ENCODE peak calls at places on chromosomes 1 and 21, in eight cellular contexts. S is NB4, Q is cardiac fibroblast, Y is mesothelial cell of epicardium, T is WTC11, U is mammary epithelial cell, D is spleen, W is K562. H is an unnamed sample.

GRCh38 chr1:160795951-160796383 is at the start of gene LY9:
- DNase-seq in W (no peak), D (peak; percentile 91), T (no peak), S (no peak), U (no peak), Y (no peak), Q (no peak), H (no peak)

GRCh38 chr1:213829806-213830205 is 158.0 kb upstream of the PROX1 start:
- DNase-seq in Y (no peak), D (no peak), S (no peak), Q (no peak), T (no peak), U (no peak), W (no peak), H (no peak)

GRCh38 chr1:205451202-205451601 is 4.6 kb downstream of the BLACAT1 start:
- DNase-seq in Y (no peak), U (peak; percentile 61), S (no peak), T (peak; percentile 50), D (no peak), W (no peak), Q (no peak), H (no peak)

GRCh38 chr1:50975436-50975835 is 5.4 kb downstream of the CDKN2C start:
- DNase-seq in Q (no peak), Y (no peak), W (no peak), T (no peak), D (no peak), S (no peak), U (no peak), H (no peak)

GRCh38 chr21:44867999-44868700 is 5.3 kb downstream of the PTTG1IP start:
- DNase-seq in W (no peak), T (no peak), Y (no peak), D (no peak), S (no peak), U (no peak), Q (no peak), H (no peak)

GRCh38 chr1:204104331-204105222 is 31.7 kb downstream of the SOX13 start:
- DNase-seq in T (no peak), W (no peak), Y (no peak), Q (no peak), U (peak; percentile 17), D (peak; percentile 81), S (peak; percentile 60), H (peak; percentile 62)

GRCh38 chr1:245693941-245694340 is 539.2 kb downstream of the KIF26B start:
- DNase-seq in S (no peak), U (no peak), T (no peak), W (no peak), Q (no peak), Y (no peak), D (peak; percentile 50), H (no peak)

GRCh38 chr1:222090103-222090502 is 348.2 kb upstream of the DUSP10 start:
- DNase-seq in Y (no peak), S (no peak), W (no peak), U (peak; percentile 34), Q (no peak), D (no peak), T (no peak), H (no peak)

DNA sequence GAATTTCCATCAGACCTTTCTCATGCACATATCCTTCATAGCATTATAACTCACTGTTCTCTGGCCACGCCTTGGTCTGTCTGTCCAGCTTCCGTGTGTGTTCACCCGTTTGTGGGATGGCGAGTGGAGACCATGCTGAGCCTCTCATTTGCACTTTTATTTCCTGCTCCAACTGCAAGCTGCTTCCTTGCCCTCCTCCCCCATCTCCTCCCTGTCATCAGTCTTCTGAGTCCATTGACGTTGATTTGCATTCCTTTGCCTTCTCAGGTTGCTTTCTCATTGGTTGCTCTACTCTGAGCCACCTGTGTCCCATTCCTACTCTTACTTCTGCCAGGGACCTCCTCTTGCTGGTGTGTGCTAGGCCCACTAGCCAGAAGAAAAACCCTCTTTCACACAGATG is 146.4 kb downstream of the NOS1AP start:
- DNase-seq in Q (no peak), S (no peak), Y (no peak), T (no peak), D (no peak), W (no peak), U (no peak), H (no peak)
- TF ChIP-seq CTCF in Q (no peak), S (no peak), Y (no peak), T (no peak), D (no peak), W (no peak), U (no peak), H (no peak)

DNA sequence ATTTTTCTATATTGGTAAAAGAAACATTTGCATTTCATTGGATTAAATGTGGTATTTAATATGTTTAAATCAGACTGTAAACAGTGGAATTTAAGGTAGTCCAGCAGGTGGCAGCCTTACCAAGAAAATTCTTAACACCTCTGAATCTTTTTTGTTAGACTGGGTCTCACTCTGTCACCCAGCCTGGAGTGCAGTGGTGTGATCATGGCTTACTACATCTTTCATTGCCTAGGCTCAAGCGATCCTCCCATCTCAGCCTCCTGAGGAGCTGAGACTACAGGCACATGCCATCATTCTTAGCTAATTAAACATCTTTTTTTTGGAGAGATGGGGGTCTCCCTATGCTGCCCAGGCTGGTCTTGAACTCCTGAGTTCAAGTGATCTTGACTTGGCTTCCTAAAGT is 98.8 kb downstream of the RABGAP1L start:
- DNase-seq in S (peak; percentile 57), T (peak; percentile 45), W (peak; percentile 19), D (no peak), Q (peak; percentile 63), U (peak; percentile 17), Y (no peak), H (peak; percentile 78)
- TF ChIP-seq CTCF in S (peak; percentile 31), T (peak; percentile 35), W (peak; percentile 76), D (peak; percentile 29), Q (peak; percentile 43), U (peak; percentile 55), Y (peak; percentile 76), H (peak; percentile 82)

GRCh38 chr1:88985692-88986091 is 6.7 kb downstream of the KYAT3 start:
- DNase-seq in D (no peak), U (peak; percentile 16), Q (no peak), T (no peak), W (no peak), Y (no peak), S (no peak), H (peak; percentile 49)

GRCh38 chr1:88982055-88982454 is 10.4 kb downstream of the KYAT3 start:
- DNase-seq in U (peak; percentile 24), S (no peak), W (no peak), D (no peak), Q (no peak), T (no peak), Y (no peak), H (no peak)

GRCh38 chr1:88985033-88985432 is 7.4 kb downstream of the KYAT3 start:
- DNase-seq in Q (peak; percentile 96), U (peak; percentile 94), T (no peak), Y (peak; percentile 51), W (no peak), D (no peak), S (no peak), H (peak; percentile 91)

GRCh38 chr1:88984553-88984945 is 7.9 kb downstream of the KYAT3 start:
- DNase-seq in Y (no peak), S (no peak), D (no peak), Q (peak; percentile 15), T (no peak), U (peak; percentile 1), W (no peak), H (no peak)

GRCh38 chr1:88983791-88984552 is 8.5 kb downstream of the KYAT3 start:
- DNase-seq in U (peak; percentile 61), Y (no peak), W (peak; percentile 52), Q (peak; percentile 74), T (no peak), S (peak; percentile 77), D (peak; percentile 80), H (peak; percentile 73)
- TF ChIP-seq CTCF in U (peak; percentile 64), Y (peak; percentile 73), W (peak; percentile 64), Q (peak; percentile 64), T (peak; percentile 55), S (peak; percentile 46), D (peak; percentile 69), H (peak; percentile 53)

GRCh38 chr1:173049327-173049639 is 1.5 kb downstream of the TNFSF18 start:
- DNase-seq in D (no peak), Q (no peak), S (no peak), W (no peak), U (no peak), T (no peak), Y (no peak), H (no peak)
- TF ChIP-seq CTCF in D (no peak), Q (no peak), S (no peak), W (no peak), U (no peak), T (no peak), Y (no peak), H (no peak)

GRCh38 chr1:37509181-37509580 is 5.4 kb downstream of the MEAF6 start:
- DNase-seq in D (no peak), Y (no peak), Q (no peak), W (no peak), S (peak; percentile 47), T (no peak), U (peak; percentile 9), H (peak; percentile 21)
- TF ChIP-seq CTCF in D (no peak), Y (no peak), Q (peak; percentile 32), W (peak; percentile 37), S (no peak), T (no peak), U (peak; percentile 25), H (peak; percentile 10)

GRCh38 chr1:234001817-234002216 is 97.3 kb downstream of the SLC35F3 start:
- DNase-seq in U (peak; percentile 76), W (no peak), S (no peak), D (no peak), T (no peak), Q (no peak), Y (no peak), H (peak; percentile 56)

GRCh38 chr1:233998926-233999325 is 94.5 kb downstream of the SLC35F3 start:
- DNase-seq in Q (no peak), S (no peak), T (no peak), U (no peak), Y (no peak), W (no peak), D (no peak), H (no peak)

GRCh38 chr1:234004575-234004974 is 100.1 kb downstream of the SLC35F3 start:
- DNase-seq in D (no peak), W (no peak), Q (no peak), T (no peak), Y (no peak), U (no peak), S (no peak), H (no peak)

GRCh38 chr1:234000557-234001081 is 96.1 kb downstream of the SLC35F3 start:
- DNase-seq in Q (no peak), D (no peak), W (no peak), U (no peak), S (no peak), T (no peak), Y (no peak), H (no peak)
- TF ChIP-seq CTCF in Q (no peak), D (no peak), W (peak; percentile 53), U (no peak), S (no peak), T (no peak), Y (no peak), H (no peak)

GRCh38 chr1:53137729-53138128 is 4.7 kb downstream of the SLC1A7 start:
- DNase-seq in Y (no peak), T (no peak), S (peak; percentile 29), Q (no peak), W (peak; percentile 60), U (no peak), D (no peak), H (no peak)
- TF ChIP-seq CTCF in Y (no peak), T (no peak), S (peak; percentile 33), Q (peak; percentile 17), W (peak; percentile 60), U (no peak), D (no peak), H (no peak)

H was measured in MCF 10A.